ENCODE peak calls at places on chromosome 4, in four cellular contexts. Z is HepG2, A is H1, X is GM12878. D is an unnamed sample. For H3K4me1, the result is how much of the 10 kb centered on the place peaks cover.

GRCh38 chr4:128660361-128660964 is 149.0 kb upstream of the JADE1 start:
- DNase-seq in Z (no peak), A (no peak), X (no peak), D (no peak)

GRCh38 chr4:72858328-72858727 is 211.2 kb downstream of the COX18 start:
- DNase-seq in Z (no peak), A (no peak), X (no peak), D (no peak)

GRCh38 chr4:184755278-184755677 is 21.4 kb upstream of the CENPU start:
- DNase-seq in Z (no peak), A (no peak), X (no peak), D (no peak)

GRCh38 chr4:16140520-16141249 is 56.9 kb upstream of the PROM1 start:
- DNase-seq in Z (peak), A (no peak), X (no peak), D (no peak)

GRCh38 chr4:168710353-168710946 is 213.6 kb downstream of the PALLD start:
- DNase-seq in Z (peak), A (no peak), X (no peak), D (peak)

GRCh38 chr4:189304179-189304578 is 636.5 kb upstream of the FRG1 start:
- DNase-seq in Z (no peak), A (no peak), X (no peak), D (no peak)

GRCh38 chr4:100738388-100739165 is 220.8 kb upstream of the EMCN start:
- DNase-seq in Z (no peak), A (peak), X (no peak), D (no peak)

GRCh38 chr4:102575369-102576129 is 74.4 kb downstream of the NFKB1 start:
- DNase-seq in Z (peak), A (no peak), X (no peak), D (no peak)

GRCh38 chr4:84927428-84927827 is 39.1 kb downstream of the WDFY3 start:
- DNase-seq in Z (no peak), A (no peak), X (no peak), D (no peak)

GRCh38 chr4:55857586-55857985 is 4.1 kb downstream of the EXOC1 start:
- DNase-seq in Z (no peak), A (no peak), X (no peak), D (no peak)

GRCh38 chr4:185508162-185508561 is 27.1 kb downstream of the PDLIM3 start:
- DNase-seq in Z (peak), A (no peak), X (no peak), D (no peak)

GRCh38 chr4:185201983-185202962 is 1.5 kb downstream of the CFAP97 start:
- DNase-seq in Z (peak), A (no peak), X (no peak), D (no peak)

GRCh38 chr4:13701937-13702446 is 74.5 kb upstream of the BOD1L1 start:
- DNase-seq in Z (peak), A (no peak), X (no peak), D (no peak)

GRCh38 chr4:144338148-144338547 is 197.6 kb upstream of the GYPA start:
- DNase-seq in Z (no peak), A (no peak), X (no peak), D (no peak)

GRCh38 chr4:5710065-5710961 is 688 bp upstream of the EVC start:
- DNase-seq in Z (peak), A (no peak), X (no peak), D (no peak)

GRCh38 chr4:152106781-152107321 is 346.0 kb upstream of the GATB start:
- DNase-seq in Z (no peak), A (no peak), X (no peak), D (no peak)

GRCh38 chr4:83631066-83631465 is 95.2 kb downstream of the GPAT3 start:
- DNase-seq in Z (no peak), A (no peak), X (no peak), D (no peak)

GRCh38 chr4:140049024-140049923 is 104.7 kb downstream of the MAML3 start:
- DNase-seq in Z (peak), A (no peak), X (no peak), D (no peak)

GRCh38 chr4:27357283-27357682 is 496.6 kb downstream of the STIM2 start:
- DNase-seq in Z (no peak), A (no peak), X (no peak), D (no peak)

GRCh38 chr4:45971108-45971507 is 152.7 kb downstream of the GABRG1 start:
- DNase-seq in Z (no peak), A (no peak), X (no peak), D (no peak)

GRCh38 chr4:136241221-136241986 is 1290.9 kb downstream of the PCDH18 start:
- DNase-seq in Z (no peak), A (no peak), X (no peak), D (no peak)

GRCh38 chr4:151432654-151433053 is 23.7 kb downstream of the FHIP1A start:
- DNase-seq in Z (no peak), A (no peak), X (no peak), D (no peak)

GRCh38 chr4:73844352-73844751 is 7.9 kb downstream of the CXCL6 start:
- DNase-seq in Z (no peak), A (no peak), X (no peak), D (no peak)

GRCh38 chr4:44425614-44426208 is 22.9 kb downstream of the KCTD8 start:
- DNase-seq in Z (no peak), A (no peak), X (no peak), D (no peak)

GRCh38 chr4:99628040-99628439 is 29.6 kb downstream of the C4orf54 start:
- DNase-seq in Z (no peak), A (no peak), X (no peak), D (no peak)

GRCh38 chr4:66562276-66562806 is 892.1 kb upstream of the EPHA5 start:
- DNase-seq in Z (no peak), A (no peak), X (no peak), D (no peak)

GRCh38 chr4:8544741-8545438 is 35.3 kb upstream of the GPR78 start:
- DNase-seq in Z (no peak), A (no peak), X (no peak), D (no peak)

GRCh38 chr4:150231108-150231770 is 153.0 kb downstream of the DCLK2 start:
- DNase-seq in Z (no peak), A (no peak), X (no peak), D (no peak)

GRCh38 chr4:26009502-26009901 is 95.5 kb downstream of the SMIM20 start:
- DNase-seq in Z (no peak), A (no peak), X (no peak), D (no peak)

GRCh38 chr4:9977518-9978031 is 43.7 kb downstream of the SLC2A9 start:
- DNase-seq in Z (no peak), A (no peak), X (no peak), D (no peak)

GRCh38 chr4:38757945-38758344 is 24.8 kb downstream of the TLR10 start:
- DNase-seq in Z (no peak), A (peak), X (no peak), D (no peak)

GRCh38 chr4:166128452-166128851 is 255.4 kb downstream of the TLL1 start:
- DNase-seq in Z (no peak), A (no peak), X (no peak), D (no peak)

GRCh38 chr4:2244947-2245786 is 3.2 kb upstream of the HAUS3 start:
- DNase-seq in Z (peak), A (no peak), X (no peak), D (no peak)

GRCh38 chr4:8205749-8206611 is 6.9 kb downstream of the SH3TC1 start:
- DNase-seq in Z (no peak), A (no peak), X (no peak), D (no peak)

GRCh38 chr4:105550641-105551040 is 1.8 kb upstream of the ARHGEF38 start:
- DNase-seq in Z (no peak), A (no peak), X (no peak), D (no peak)

GRCh38 chr4:68912807-68913206 is 38.8 kb downstream of the UGT2A3 start:
- DNase-seq in Z (no peak), A (no peak), X (no peak), D (no peak)

GRCh38 chr4:126762651-126763247 is 870.0 kb upstream of the INTU start:
- DNase-seq in Z (no peak), A (no peak), X (no peak), D (no peak)

GRCh38 chr4:126761947-126762650 is 870.7 kb upstream of the INTU start:
- DNase-seq in Z (no peak), A (no peak), X (no peak), D (no peak)

GRCh38 chr4:126768338-126768737 is 864.4 kb upstream of the INTU start:
- DNase-seq in Z (no peak), A (no peak), X (no peak), D (no peak)

GRCh38 chr4:126766266-126766665 is 866.5 kb upstream of the INTU start:
- DNase-seq in Z (no peak), A (no peak), X (no peak), D (no peak)
- TF ChIP-seq SUZ12 in Z (no peak), A (no peak), X (no peak), D (no peak)

DNA sequence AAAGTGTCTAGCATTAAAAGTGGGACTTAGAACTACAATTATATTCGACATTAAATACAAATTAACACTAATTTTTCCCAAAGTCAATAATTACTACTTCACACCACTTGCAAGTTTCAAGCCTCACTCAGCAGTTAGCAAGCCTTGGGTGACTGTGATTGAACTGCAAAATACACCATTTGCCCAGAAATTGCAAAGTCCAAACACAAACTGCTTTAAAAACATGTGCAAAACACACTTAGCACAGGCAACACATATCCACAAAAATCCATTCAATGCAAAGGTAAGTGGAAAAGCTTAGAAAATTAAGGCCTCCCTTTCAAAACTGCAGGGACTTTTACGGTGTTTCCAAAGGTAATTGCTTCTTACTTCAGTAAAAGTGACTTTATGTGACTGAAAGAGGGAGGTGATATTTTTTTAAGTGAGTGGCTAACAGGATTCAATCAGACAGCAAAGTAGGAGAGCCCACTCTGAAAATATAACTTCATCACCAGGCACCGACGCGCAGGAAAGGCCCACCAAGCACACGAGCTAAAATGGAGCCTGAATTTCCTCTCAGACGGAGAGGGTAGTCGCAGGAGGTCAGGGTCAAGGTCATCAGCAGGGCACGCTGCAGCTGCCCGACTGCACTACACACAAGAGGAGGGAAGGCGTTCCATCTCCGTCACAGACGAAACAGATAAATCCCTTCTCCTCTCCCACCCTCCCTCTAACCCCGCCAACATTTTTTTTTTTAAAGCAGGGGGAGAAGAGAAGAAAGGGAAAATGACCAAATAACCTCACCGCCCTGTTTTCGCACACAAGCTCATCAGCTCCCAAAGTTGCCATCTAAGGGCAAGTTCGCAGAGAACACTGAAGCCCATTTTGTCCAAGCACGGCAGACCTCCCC is 3.1 kb downstream of the ZNF827 start:
- DNase-seq in Z (peak), A (no peak), X (peak), D (peak)
- H3K4me1 ChIP-seq in Z (under half), A (under half), X (under half), D (under half)

GRCh38 chr4:42417491-42417890 is 20.2 kb downstream of the SHISA3 start:
- DNase-seq in Z (no peak), A (no peak), X (no peak), D (no peak)

GRCh38 chr4:42416017-42416416 is 18.7 kb downstream of the SHISA3 start:
- DNase-seq in Z (no peak), A (no peak), X (no peak), D (no peak)

GRCh38 chr4:42425146-42426065 is 28.1 kb downstream of the SHISA3 start:
- DNase-seq in Z (no peak), A (no peak), X (no peak), D (peak)

DNA sequence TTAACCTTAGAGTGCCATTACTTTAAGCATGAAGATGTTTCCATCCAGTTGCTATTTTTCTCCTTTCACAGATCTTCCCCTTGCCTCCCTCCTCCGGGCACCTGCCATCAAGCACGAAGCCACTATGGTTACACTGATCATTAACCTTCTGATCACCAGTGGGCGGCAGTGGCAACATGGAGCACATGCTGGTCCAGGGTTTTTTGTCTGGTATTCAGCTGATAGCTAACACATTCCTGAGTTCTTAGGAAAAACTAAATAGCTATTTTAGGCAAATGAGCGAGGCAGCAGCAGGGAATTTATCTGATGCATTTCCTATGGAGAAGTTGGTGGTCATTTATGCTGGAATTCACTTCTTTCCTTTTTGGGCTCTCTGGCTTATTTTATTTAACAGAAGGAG is 22.8 kb downstream of the SHISA3 start:
- DNase-seq in Z (no peak), A (no peak), X (no peak), D (no peak)
- TF ChIP-seq SUZ12 in Z (no peak), A (no peak), X (no peak), D (no peak)

GRCh38 chr4:40303751-40304150 is 31.4 kb upstream of the CHRNA9 start:
- DNase-seq in Z (no peak), A (no peak), X (no peak), D (no peak)
- H3K4me1 ChIP-seq in Z (under half), A (under half), X (half or more), D (under half)

DNA sequence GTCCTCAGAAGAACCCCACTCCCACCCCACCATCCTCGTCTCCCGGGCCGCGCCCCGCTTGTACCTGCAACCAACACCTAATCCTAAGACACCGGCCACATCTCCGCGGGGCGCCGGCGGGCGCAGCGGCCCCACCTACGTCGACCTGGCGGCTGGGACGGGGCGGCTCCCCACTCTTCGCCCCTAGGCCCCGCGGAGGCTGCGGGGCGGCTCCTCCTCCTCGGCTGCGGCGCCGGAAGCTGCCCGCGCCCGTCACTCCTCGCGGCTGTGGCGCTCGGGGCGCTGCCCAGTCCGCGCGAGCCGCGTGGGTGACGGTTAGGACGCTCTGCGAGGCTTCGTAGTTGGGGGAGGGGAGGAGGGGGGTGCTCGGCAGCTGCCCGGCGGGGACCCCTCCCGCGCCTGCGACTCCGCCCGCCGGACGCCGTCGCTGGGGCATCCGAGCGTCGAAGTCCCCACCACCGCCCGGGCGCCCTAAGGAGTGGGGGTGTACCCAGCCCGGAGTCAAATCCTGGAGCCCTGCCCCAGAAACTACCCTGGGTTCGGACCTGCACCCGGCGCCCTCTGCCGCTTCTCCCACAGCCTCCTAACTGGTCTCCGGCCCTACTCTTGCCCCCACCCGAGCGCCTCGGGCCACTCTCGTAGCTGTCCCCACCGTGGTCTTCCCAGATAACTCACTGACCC is at the start of gene CCDC158:
- DNase-seq in Z (no peak), A (no peak), X (no peak), D (no peak)
- TF ChIP-seq SUZ12 in Z (no peak), A (no peak), X (no peak), D (no peak)

DNA sequence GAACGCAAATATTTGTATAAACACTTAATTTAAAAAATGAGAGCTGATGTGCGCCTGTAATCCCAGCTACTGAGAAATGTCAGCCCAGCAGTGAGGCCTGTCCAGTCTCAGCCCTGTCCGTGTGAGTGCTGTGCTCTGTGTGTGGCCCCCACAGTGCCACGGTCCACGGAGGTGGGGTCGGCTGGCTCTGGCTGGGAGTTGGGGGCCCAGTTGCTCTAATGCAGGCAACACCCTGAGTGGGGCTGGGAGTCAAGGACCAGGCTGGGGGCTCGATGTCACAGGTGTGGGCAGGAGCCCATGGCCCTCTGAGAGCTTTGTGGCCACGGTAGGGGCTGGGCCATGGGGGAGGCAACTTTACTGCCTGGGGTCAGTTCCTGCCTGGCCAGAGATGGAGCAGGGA is 12.8 kb downstream of the PCGF3 start:
- DNase-seq in Z (no peak), A (no peak), X (no peak), D (no peak)
- H3K4me1 ChIP-seq in Z (under half), A (under half), X (under half), D (under half)

GRCh38 chr4:80407246-80407645 is 71.7 kb downstream of the CFAP299 start:
- DNase-seq in Z (no peak), A (no peak), X (no peak), D (no peak)
- TF ChIP-seq SUZ12 in Z (no peak), A (no peak), X (no peak), D (no peak)

D was measured in NT2/D1.